ENCODE peak calls at places on chromosomes 4 and X, in nine cellular contexts. One of them, this sample, is unnamed.

GRCh38 chrX:136586386-136586785 is 54.4 kb downstream of the VGLL1 start:
- DNase-seq in CD8-positive, alpha-beta memory T cell: peak; percentile 61
- DNase-seq in lung: no peak
- DNase-seq in keratinocyte: no peak
- DNase-seq in lower lobe of right lung: no peak
- DNase-seq in uterus: no peak
- DNase-seq in stomach: no peak
- DNase-seq in aorta: no peak
- DNase-seq in heart right ventricle: no peak
- DNase-seq in this sample: no peak

GRCh38 chrX:19739683-19740082 is 147.7 kb downstream of the SH3KBP1 start:
- DNase-seq in CD8-positive, alpha-beta memory T cell: peak; percentile 57
- DNase-seq in lung: peak; percentile 41
- DNase-seq in keratinocyte: no peak
- DNase-seq in lower lobe of right lung: peak; percentile 47
- DNase-seq in uterus: peak; percentile 43
- DNase-seq in stomach: peak; percentile 66
- DNase-seq in aorta: peak; percentile 69
- DNase-seq in heart right ventricle: peak; percentile 48
- DNase-seq in this sample: peak; percentile 64

GRCh38 chr4:77007358-77008230 is 58.0 kb downstream of the SEPTIN11 start:
- DNase-seq in CD8-positive, alpha-beta memory T cell: peak; percentile 54
- DNase-seq in lung: peak; percentile 59
- DNase-seq in keratinocyte: no peak
- DNase-seq in lower lobe of right lung: peak; percentile 55
- DNase-seq in uterus: no peak
- DNase-seq in stomach: no peak
- DNase-seq in aorta: peak; percentile 67
- DNase-seq in heart right ventricle: no peak
- DNase-seq in this sample: peak; percentile 57

GRCh38 chr4:156255608-156256007 is 301.9 kb upstream of the CTSO start:
- DNase-seq in CD8-positive, alpha-beta memory T cell: no peak
- DNase-seq in lung: no peak
- DNase-seq in keratinocyte: no peak
- DNase-seq in lower lobe of right lung: no peak
- DNase-seq in uterus: no peak
- DNase-seq in stomach: no peak
- DNase-seq in aorta: no peak
- DNase-seq in heart right ventricle: no peak
- DNase-seq in this sample: no peak

GRCh38 chrX:30521440-30522182 is 56.0 kb downstream of the TASL start:
- DNase-seq in CD8-positive, alpha-beta memory T cell: no peak
- DNase-seq in lung: no peak
- DNase-seq in keratinocyte: no peak
- DNase-seq in lower lobe of right lung: no peak
- DNase-seq in uterus: no peak
- DNase-seq in stomach: no peak
- DNase-seq in aorta: no peak
- DNase-seq in heart right ventricle: no peak
- DNase-seq in this sample: no peak

GRCh38 chr4:124943145-124943889 is 230.8 kb upstream of the ANKRD50 start:
- DNase-seq in CD8-positive, alpha-beta memory T cell: no peak
- DNase-seq in lung: no peak
- DNase-seq in keratinocyte: peak; percentile 5
- DNase-seq in lower lobe of right lung: no peak
- DNase-seq in uterus: no peak
- DNase-seq in stomach: no peak
- DNase-seq in aorta: no peak
- DNase-seq in heart right ventricle: no peak
- DNase-seq in this sample: no peak

GRCh38 chrX:13126785-13127184 is 82.4 kb upstream of the FAM9C start:
- DNase-seq in CD8-positive, alpha-beta memory T cell: no peak
- DNase-seq in lung: no peak
- DNase-seq in keratinocyte: no peak
- DNase-seq in lower lobe of right lung: no peak
- DNase-seq in uterus: no peak
- DNase-seq in stomach: no peak
- DNase-seq in aorta: no peak
- DNase-seq in heart right ventricle: no peak
- DNase-seq in this sample: no peak

GRCh38 chr4:186606593-186606992 is 51.2 kb upstream of the MTNR1A start:
- DNase-seq in CD8-positive, alpha-beta memory T cell: no peak
- DNase-seq in lung: no peak
- DNase-seq in keratinocyte: peak; percentile 15
- DNase-seq in lower lobe of right lung: no peak
- DNase-seq in uterus: no peak
- DNase-seq in stomach: no peak
- DNase-seq in aorta: no peak
- DNase-seq in heart right ventricle: no peak
- DNase-seq in this sample: no peak

GRCh38 chr4:8699479-8700145 is 107.0 kb downstream of the CPZ start:
- DNase-seq in CD8-positive, alpha-beta memory T cell: no peak
- DNase-seq in lung: no peak
- DNase-seq in keratinocyte: no peak
- DNase-seq in lower lobe of right lung: no peak
- DNase-seq in uterus: no peak
- DNase-seq in stomach: peak; percentile 20
- DNase-seq in aorta: no peak
- DNase-seq in heart right ventricle: no peak
- DNase-seq in this sample: no peak

GRCh38 chr4:42638993-42639392 is 17.9 kb downstream of the ATP8A1 start:
- DNase-seq in CD8-positive, alpha-beta memory T cell: no peak
- DNase-seq in lung: no peak
- DNase-seq in keratinocyte: no peak
- DNase-seq in lower lobe of right lung: no peak
- DNase-seq in uterus: no peak
- DNase-seq in stomach: no peak
- DNase-seq in aorta: no peak
- DNase-seq in heart right ventricle: no peak
- DNase-seq in this sample: no peak

GRCh38 chr4:42642136-42642797 is 14.6 kb downstream of the ATP8A1 start:
- DNase-seq in CD8-positive, alpha-beta memory T cell: no peak
- DNase-seq in lung: no peak
- DNase-seq in keratinocyte: no peak
- DNase-seq in lower lobe of right lung: no peak
- DNase-seq in uterus: no peak
- DNase-seq in stomach: no peak
- DNase-seq in aorta: no peak
- DNase-seq in heart right ventricle: no peak
- DNase-seq in this sample: no peak

GRCh38 chr4:42640613-42641012 is 16.3 kb downstream of the ATP8A1 start:
- DNase-seq in CD8-positive, alpha-beta memory T cell: no peak
- DNase-seq in lung: no peak
- DNase-seq in keratinocyte: no peak
- DNase-seq in lower lobe of right lung: no peak
- DNase-seq in uterus: no peak
- DNase-seq in stomach: no peak
- DNase-seq in aorta: no peak
- DNase-seq in heart right ventricle: no peak
- DNase-seq in this sample: no peak

GRCh38 chr4:42641696-42642095 is 15.2 kb downstream of the ATP8A1 start:
- DNase-seq in CD8-positive, alpha-beta memory T cell: no peak
- DNase-seq in lung: no peak
- DNase-seq in keratinocyte: no peak
- DNase-seq in lower lobe of right lung: no peak
- DNase-seq in uterus: no peak
- DNase-seq in stomach: no peak
- DNase-seq in aorta: no peak
- DNase-seq in heart right ventricle: no peak
- DNase-seq in this sample: no peak

GRCh38 chr4:42641155-42641554 is 15.8 kb downstream of the ATP8A1 start:
- DNase-seq in CD8-positive, alpha-beta memory T cell: no peak
- DNase-seq in lung: no peak
- DNase-seq in keratinocyte: no peak
- DNase-seq in lower lobe of right lung: no peak
- DNase-seq in uterus: no peak
- DNase-seq in stomach: no peak
- DNase-seq in aorta: no peak
- DNase-seq in heart right ventricle: no peak
- DNase-seq in this sample: no peak
- H3K4me1 ChIP-seq in CD8-positive, alpha-beta memory T cell: peaks cover 78% of the 10 kb centered on the region
- H3K4me1 ChIP-seq in lung: peaks cover 29% of the 10 kb centered on the region
- H3K4me1 ChIP-seq in keratinocyte: no peaks in the 10 kb centered on the region
- H3K4me1 ChIP-seq in lower lobe of right lung: peaks cover 42% of the 10 kb centered on the region
- H3K4me1 ChIP-seq in uterus: no peaks in the 10 kb centered on the region
- H3K4me1 ChIP-seq in stomach: no peaks in the 10 kb centered on the region
- H3K4me1 ChIP-seq in aorta: no peaks in the 10 kb centered on the region
- H3K4me1 ChIP-seq in heart right ventricle: peaks cover 21% of the 10 kb centered on the region
- H3K4me1 ChIP-seq in this sample: peaks cover 4% of the 10 kb centered on the region

DNA sequence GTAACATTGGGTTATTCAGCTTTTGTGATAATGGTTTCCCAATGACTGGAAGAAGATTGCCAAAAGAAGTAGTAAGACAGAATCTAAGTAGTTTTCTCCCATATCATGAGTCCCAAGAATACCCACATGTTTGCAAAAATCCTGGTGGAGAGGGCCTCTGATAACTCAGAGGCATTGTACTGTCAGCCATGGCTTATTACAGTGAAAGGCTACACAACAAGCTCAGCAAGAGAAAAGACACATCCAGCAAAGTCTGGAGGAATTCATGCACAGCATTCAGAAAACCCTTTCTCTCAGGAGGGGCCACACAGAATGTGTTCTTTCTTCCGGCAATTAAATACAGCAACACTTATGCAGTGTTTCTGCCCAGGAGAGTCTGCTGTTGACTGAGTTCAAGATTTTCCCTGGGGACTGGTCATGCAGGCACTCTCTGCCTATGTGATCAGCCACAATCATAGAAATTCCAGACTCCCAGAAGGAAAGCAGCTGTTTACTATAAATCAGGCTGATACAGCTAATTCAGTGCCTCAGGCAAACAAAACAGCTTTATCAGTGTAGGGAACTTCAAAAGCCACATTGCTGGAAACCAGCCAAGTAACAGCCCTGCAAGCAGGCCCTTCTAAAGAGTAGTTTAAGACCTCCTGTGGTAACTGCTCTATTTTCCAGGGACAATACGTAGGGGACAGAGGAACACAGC is 937.1 kb downstream of the CCSER1 start:
- DNase-seq in CD8-positive, alpha-beta memory T cell: no peak
- DNase-seq in lung: no peak
- DNase-seq in keratinocyte: peak; percentile 76
- DNase-seq in lower lobe of right lung: no peak
- DNase-seq in uterus: no peak
- DNase-seq in stomach: no peak
- DNase-seq in aorta: no peak
- DNase-seq in heart right ventricle: no peak
- DNase-seq in this sample: no peak
- H3K27ac ChIP-seq in CD8-positive, alpha-beta memory T cell: no peak overlapping the region
- H3K27ac ChIP-seq in lung: no peak overlapping the region
- H3K27ac ChIP-seq in keratinocyte: no peak overlapping the region
- H3K27ac ChIP-seq in lower lobe of right lung: no peak overlapping the region
- H3K27ac ChIP-seq in uterus: no peak overlapping the region
- H3K27ac ChIP-seq in stomach: no peak overlapping the region
- H3K27ac ChIP-seq in aorta: no peak overlapping the region
- H3K27ac ChIP-seq in heart right ventricle: no peak overlapping the region
- H3K27ac ChIP-seq in this sample: no peak overlapping the region

DNA sequence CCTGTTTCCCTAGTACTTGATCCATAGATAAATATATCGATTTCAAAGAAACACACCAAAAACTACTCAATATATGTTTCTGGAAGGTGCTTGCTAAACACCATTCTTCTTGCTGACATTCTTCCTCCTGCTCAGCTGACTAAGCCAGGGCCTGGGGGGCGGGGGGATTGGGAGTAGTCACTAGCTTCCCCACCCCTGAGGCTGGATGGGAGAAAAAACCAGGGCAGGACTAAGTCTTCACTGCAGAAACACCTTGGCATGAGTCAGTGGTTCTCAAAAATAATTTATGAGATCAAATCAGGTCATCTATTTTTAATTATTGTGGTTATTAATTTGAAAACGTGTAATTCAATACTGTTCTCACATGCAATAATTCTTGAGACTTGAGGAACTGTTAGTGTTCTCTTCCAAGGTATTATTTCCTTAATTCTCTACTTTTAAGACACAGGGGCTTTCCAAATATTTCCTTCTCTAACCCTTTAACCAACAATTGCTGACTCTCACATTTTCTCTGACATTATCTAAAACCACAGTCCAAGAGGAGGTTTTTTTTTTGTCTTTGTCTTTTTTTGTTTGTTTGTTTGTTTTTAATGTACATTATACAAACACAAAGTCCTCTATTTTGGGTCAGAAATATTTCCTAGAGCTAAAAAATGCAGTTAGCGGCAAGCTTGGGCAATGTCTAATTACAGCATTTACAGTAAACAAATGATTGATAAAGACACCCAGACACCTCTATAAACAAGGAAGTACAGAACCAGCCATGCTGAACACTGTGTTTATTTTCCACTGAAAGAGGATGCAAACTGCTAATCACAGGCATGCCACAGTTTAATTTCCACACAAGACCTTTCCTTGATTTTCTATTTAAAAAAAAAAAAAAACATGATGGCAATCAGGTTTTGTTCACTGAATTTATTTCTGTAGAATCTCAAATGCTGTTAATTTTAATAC is 120.3 kb upstream of the USP9X start:
- DNase-seq in CD8-positive, alpha-beta memory T cell: no peak
- DNase-seq in lung: no peak
- DNase-seq in keratinocyte: no peak
- DNase-seq in lower lobe of right lung: no peak
- DNase-seq in uterus: no peak
- DNase-seq in stomach: no peak
- DNase-seq in aorta: no peak
- DNase-seq in heart right ventricle: no peak
- DNase-seq in this sample: no peak
- H3K4me1 ChIP-seq in CD8-positive, alpha-beta memory T cell: no peaks in the 10 kb centered on the region
- H3K4me1 ChIP-seq in lung: no peaks in the 10 kb centered on the region
- H3K4me1 ChIP-seq in keratinocyte: peaks cover 2% of the 10 kb centered on the region
- H3K4me1 ChIP-seq in lower lobe of right lung: no peaks in the 10 kb centered on the region
- H3K4me1 ChIP-seq in uterus: no peaks in the 10 kb centered on the region
- H3K4me1 ChIP-seq in stomach: no peaks in the 10 kb centered on the region
- H3K4me1 ChIP-seq in aorta: no peaks in the 10 kb centered on the region
- H3K4me1 ChIP-seq in heart right ventricle: no peaks in the 10 kb centered on the region
- H3K4me1 ChIP-seq in this sample: no peaks in the 10 kb centered on the region

DNA sequence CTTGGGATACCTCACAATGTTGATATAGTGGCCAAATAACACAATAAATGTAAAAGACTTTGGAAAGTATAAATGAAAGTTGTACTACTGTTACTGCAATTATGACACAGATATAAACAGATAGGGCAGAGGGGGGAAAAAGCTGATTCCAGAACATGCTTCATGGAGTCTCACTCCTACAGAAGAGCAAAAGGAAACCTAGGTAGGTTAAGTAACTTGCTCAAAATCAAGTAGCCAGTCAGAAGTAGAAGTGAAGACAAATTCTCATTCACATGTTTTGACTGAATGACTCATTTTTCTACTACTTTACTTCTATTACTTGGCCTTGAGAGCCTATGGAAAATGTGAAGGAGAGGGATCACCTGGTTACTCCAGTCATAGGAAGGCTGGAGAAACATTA is 23.6 kb upstream of the RASGEF1B start:
- DNase-seq in CD8-positive, alpha-beta memory T cell: no peak
- DNase-seq in lung: no peak
- DNase-seq in keratinocyte: no peak
- DNase-seq in lower lobe of right lung: no peak
- DNase-seq in uterus: no peak
- DNase-seq in stomach: no peak
- DNase-seq in aorta: no peak
- DNase-seq in heart right ventricle: no peak
- DNase-seq in this sample: no peak
- H3K27ac ChIP-seq in CD8-positive, alpha-beta memory T cell: no peak overlapping the region
- H3K27ac ChIP-seq in lung: no peak overlapping the region
- H3K27ac ChIP-seq in keratinocyte: no peak overlapping the region
- H3K27ac ChIP-seq in lower lobe of right lung: no peak overlapping the region
- H3K27ac ChIP-seq in uterus: no peak overlapping the region
- H3K27ac ChIP-seq in stomach: no peak overlapping the region
- H3K27ac ChIP-seq in aorta: no peak overlapping the region
- H3K27ac ChIP-seq in heart right ventricle: no peak overlapping the region
- H3K27ac ChIP-seq in this sample: no peak overlapping the region